ENCODE peak calls at places on chromosomes 5 and 9, in five cellular contexts. C is H1, V is AG09309, L is AG04449, U is IMR-90. Q is an unnamed sample.

GRCh38 chr5:10469253-10470030 is 27.8 kb downstream of the ROPN1L start:
- DNase-seq in C (no peak), V (no peak), L (peak), U (peak), Q (no peak)

GRCh38 chr9:125558453-125559084 is 148.4 kb downstream of the MAPKAP1 start:
- DNase-seq in C (peak), V (peak), L (no peak), U (peak), Q (peak)

GRCh38 chr5:154783774-154784460 is 28.7 kb downstream of the LARP1 start:
- DNase-seq in C (no peak), V (no peak), L (no peak), U (peak), Q (no peak)

GRCh38 chr9:89410709-89411111 is 87.2 kb downstream of the SEMA4D start:
- DNase-seq in C (no peak), V (no peak), L (no peak), U (no peak), Q (no peak)

GRCh38 chr9:124334568-124335319 is 77.0 kb downstream of the NEK6 start:
- DNase-seq in C (no peak), V (no peak), L (no peak), U (no peak), Q (no peak)

GRCh38 chr5:142145106-142145900 is 36.7 kb downstream of the NDFIP1 start:
- DNase-seq in C (no peak), V (peak), L (no peak), U (peak), Q (peak)

GRCh38 chr9:37639109-37639748 is 11.5 kb upstream of the FRMPD1 start:
- DNase-seq in C (no peak), V (no peak), L (no peak), U (peak), Q (no peak)

GRCh38 chr9:100756217-100756616 is 178.3 kb downstream of the CAVIN4 start:
- DNase-seq in C (no peak), V (no peak), L (no peak), U (no peak), Q (no peak)

GRCh38 chr5:180605554-180606214 is 14.4 kb upstream of the SCGB3A1 start:
- DNase-seq in C (peak), V (peak), L (no peak), U (peak), Q (no peak)

GRCh38 chr5:145244788-145245187 is 590.4 kb downstream of the PRELID2 start:
- DNase-seq in C (no peak), V (peak), L (peak), U (peak), Q (no peak)

GRCh38 chr5:151104795-151105194 is 24.0 kb upstream of the TNIP1 start:
- DNase-seq in C (no peak), V (peak), L (no peak), U (peak), Q (peak)

GRCh38 chr9:136052991-136053756 is 41.9 kb downstream of the NACC2 start:
- DNase-seq in C (no peak), V (no peak), L (no peak), U (no peak), Q (no peak)
- TF ChIP-seq CTCF in C (no peak), V (no peak), L (no peak), U (no peak), Q (no peak)

DNA sequence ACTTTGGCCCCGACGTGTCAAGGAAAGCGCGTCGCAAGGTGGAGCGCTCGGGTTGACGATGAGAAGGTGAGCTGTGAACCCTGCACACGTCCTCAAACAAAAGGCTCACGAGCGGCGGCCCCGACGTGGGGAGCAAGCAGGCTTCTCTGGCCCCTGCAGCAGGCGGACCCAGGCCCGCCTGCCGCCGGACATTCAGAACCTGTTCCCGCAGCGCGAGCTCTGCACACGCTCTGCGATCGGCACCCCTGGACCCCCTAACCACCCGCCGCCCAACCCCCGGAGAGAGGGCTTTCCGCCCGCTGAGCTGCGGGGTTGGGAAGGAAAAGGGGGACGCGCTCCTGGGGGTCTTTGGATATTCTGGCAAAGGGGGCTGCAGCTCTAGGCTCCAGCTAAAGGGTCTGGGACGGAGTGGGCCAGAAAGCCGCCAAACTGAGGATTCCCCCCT is 1.2 kb downstream of the FBN2 start:
- DNase-seq in C (no peak), V (no peak), L (no peak), U (peak), Q (no peak)
- TF ChIP-seq CTCF in C (no peak), V (peak), L (peak), U (no peak), Q (peak)

DNA sequence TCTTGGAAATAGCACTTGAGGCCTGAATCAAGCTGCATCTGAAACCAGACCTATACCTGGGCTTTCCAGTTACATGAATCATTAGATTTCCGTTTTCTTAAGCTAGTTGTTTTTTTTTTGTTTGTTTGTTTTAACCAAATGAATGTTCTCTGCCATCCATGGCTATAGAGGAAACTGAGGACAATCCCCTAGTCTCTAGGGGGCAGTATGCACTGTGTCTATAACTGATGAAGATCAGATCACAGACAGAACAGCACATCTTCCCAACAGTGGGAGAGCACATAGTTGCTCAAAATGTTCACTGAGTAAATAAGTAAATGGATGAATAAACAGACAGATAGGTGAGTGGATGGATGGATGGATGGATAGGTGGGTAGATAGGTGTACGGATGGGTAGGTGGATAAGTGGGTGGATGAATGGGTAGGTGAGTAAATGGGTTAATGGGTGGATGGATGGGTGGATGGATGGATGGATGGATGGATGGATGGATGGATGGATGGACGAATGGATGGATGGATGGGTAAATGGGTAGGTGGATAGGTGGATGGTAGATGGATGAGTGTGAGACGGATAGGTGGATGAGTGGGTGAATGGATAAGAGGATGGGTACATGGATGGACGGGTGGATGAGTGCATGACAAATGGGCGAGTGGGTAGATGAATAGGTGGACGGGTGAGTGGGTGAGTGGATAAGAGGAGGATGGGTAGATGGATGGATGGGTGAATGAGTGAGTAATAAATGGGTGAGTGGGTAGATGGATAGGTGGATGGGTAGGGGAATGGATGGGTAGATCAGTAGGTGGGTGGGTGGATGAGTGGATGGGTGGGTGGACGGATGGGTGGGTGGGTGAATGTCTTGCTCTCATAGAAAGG is 179.1 kb downstream of the FGF18 start:
- DNase-seq in C (no peak), V (no peak), L (no peak), U (no peak), Q (no peak)
- TF ChIP-seq CTCF in C (no peak), V (peak), L (no peak), U (no peak), Q (peak)

GRCh38 chr5:73633060-73633459 is 7.1 kb downstream of the ARHGEF28 start:
- DNase-seq in C (no peak), V (no peak), L (no peak), U (no peak), Q (no peak)
- TF ChIP-seq CTCF in C (peak), V (no peak), L (no peak), U (no peak), Q (no peak)

GRCh38 chr9:137771580-137771979 is 106.0 kb upstream of the CACNA1B start:
- DNase-seq in C (no peak), V (no peak), L (no peak), U (no peak), Q (no peak)

GRCh38 chr9:137777761-137778160 is 99.8 kb upstream of the CACNA1B start:
- DNase-seq in C (no peak), V (no peak), L (no peak), U (no peak), Q (no peak)

GRCh38 chr9:137774775-137775386 is 102.7 kb upstream of the CACNA1B start:
- DNase-seq in C (no peak), V (no peak), L (no peak), U (no peak), Q (no peak)

GRCh38 chr9:137776306-137776995 is 101.1 kb upstream of the CACNA1B start:
- DNase-seq in C (no peak), V (no peak), L (no peak), U (no peak), Q (no peak)

DNA sequence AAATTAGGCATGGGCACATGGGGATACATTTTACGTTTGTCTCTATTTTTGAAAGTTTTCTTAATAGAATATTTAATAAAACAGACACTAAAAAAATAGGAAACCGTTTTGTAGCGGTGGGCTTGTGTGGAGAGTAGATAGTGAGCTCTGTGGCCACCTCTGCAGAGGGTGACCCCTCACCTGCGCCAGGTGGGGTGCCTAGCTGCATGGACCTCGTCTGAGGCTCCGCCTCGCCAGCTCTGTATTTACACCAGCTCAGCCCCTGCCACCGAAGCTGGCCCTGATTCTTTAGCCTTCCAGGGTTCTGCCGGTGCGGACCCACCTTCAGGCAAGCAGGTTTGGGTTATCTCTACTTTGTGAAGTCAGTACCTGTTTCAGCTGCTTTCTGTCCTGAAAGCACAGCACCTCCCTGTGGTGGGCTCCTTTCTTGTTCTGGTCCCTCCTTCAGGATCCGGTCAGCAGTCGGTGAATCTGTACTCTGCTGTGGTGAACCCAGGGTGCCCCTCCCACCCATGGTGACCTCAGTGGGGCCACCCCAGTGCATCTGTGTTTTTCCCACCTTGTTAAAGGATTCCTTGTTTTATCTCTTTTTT is 105.2 kb upstream of the CACNA1B start:
- DNase-seq in C (no peak), V (no peak), L (no peak), U (no peak), Q (no peak)
- TF ChIP-seq CTCF in C (peak), V (peak), L (peak), U (no peak), Q (no peak)

GRCh38 chr5:122997294-122997693 is 39.2 kb downstream of the PPIC start:
- DNase-seq in C (no peak), V (no peak), L (no peak), U (no peak), Q (no peak)
- TF ChIP-seq CTCF in C (no peak), V (no peak), L (no peak), U (no peak), Q (no peak)

GRCh38 chr9:107895524-107896001 is 406.0 kb upstream of the KLF4 start:
- DNase-seq in C (no peak), V (no peak), L (no peak), U (peak), Q (peak)
- TF ChIP-seq CTCF in C (no peak), V (no peak), L (no peak), U (no peak), Q (peak)

GRCh38 chr5:72767289-72768010 is 49.0 kb upstream of the TNPO1 start:
- DNase-seq in C (no peak), V (no peak), L (no peak), U (no peak), Q (no peak)
- TF ChIP-seq CTCF in C (peak), V (no peak), L (no peak), U (no peak), Q (no peak)

GRCh38 chr9:103323699-103324098 is 328.6 kb downstream of the CYLC2 start:
- DNase-seq in C (no peak), V (no peak), L (no peak), U (no peak), Q (no peak)

DNA sequence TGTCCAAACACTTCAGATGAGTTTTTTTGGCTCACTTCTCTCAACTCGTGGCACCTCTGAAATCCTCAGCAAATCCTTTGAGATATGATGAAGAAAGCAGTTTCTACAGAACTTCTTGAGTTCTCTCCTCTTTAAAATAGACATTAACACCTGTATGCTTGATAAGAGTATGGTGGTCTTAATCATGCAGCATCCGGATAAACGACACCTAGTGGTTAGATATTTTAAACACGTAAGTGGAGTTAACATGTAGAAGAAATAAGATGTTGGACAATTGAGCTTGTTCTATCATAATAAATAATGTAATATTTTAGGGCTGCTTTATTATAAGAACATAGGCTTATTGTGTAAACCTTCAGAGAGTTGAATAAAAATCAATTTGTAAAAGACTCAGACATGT is 324.8 kb downstream of the CYLC2 start:
- DNase-seq in C (no peak), V (no peak), L (no peak), U (no peak), Q (no peak)
- TF ChIP-seq CTCF in C (no peak), V (no peak), L (no peak), U (no peak), Q (no peak)

Q was measured in AG09319.